ENCODE peak calls at places on chromosomes 6 and 20, in four cellular contexts. V, E, Y and O are unnamed samples.

GRCh38 chr20:5073154-5074049 is 46.4 kb downstream of the PCNA start:
- DNase-seq in V (peak), E (peak), Y (no peak), O (peak)

GRCh38 chr6:158047120-158047518 is 65.5 kb downstream of the SYNJ2 start:
- DNase-seq in V (no peak), E (no peak), Y (no peak), O (no peak)

GRCh38 chr6:160356074-160356754 is 8.0 kb downstream of the SLC22A3 start:
- DNase-seq in V (no peak), E (no peak), Y (no peak), O (no peak)

GRCh38 chr20:58312836-58313235 is 3.3 kb downstream of the RAB22A start:
- DNase-seq in V (no peak), E (no peak), Y (no peak), O (no peak)

GRCh38 chr6:38871745-38872568 is 156.8 kb downstream of the DNAH8 start:
- DNase-seq in V (peak), E (peak), Y (peak), O (peak)

GRCh38 chr6:106540907-106541306 is 88.4 kb downstream of the RTN4IP1 start:
- DNase-seq in V (no peak), E (no peak), Y (no peak), O (no peak)

GRCh38 chr6:128111096-128111495 is 210.2 kb upstream of the THEMIS start:
- DNase-seq in V (no peak), E (no peak), Y (no peak), O (no peak)

GRCh38 chr6:106359989-106360409 is 518 bp upstream of the CRYBG1 start:
- DNase-seq in V (no peak), E (no peak), Y (no peak), O (no peak)

GRCh38 chr6:134534708-134535149 is 216.8 kb upstream of the SGK1 start:
- DNase-seq in V (no peak), E (no peak), Y (no peak), O (peak)

GRCh38 chr20:46063652-46064054 is 26.1 kb downstream of the NCOA5 start:
- DNase-seq in V (no peak), E (no peak), Y (no peak), O (no peak)

GRCh38 chr6:168778201-168778600 is 337.2 kb downstream of the SMOC2 start:
- DNase-seq in V (no peak), E (no peak), Y (no peak), O (no peak)

GRCh38 chr6:44257007-44257752 is at the start of gene SLC35B2:
- DNase-seq in V (peak), E (peak), Y (peak), O (peak)

GRCh38 chr6:169935348-169935718 is 183.9 kb downstream of the ERMARD start:
- DNase-seq in V (no peak), E (no peak), Y (no peak), O (peak)

GRCh38 chr6:7974932-7975763 is 64.6 kb upstream of the TXNDC5 start:
- DNase-seq in V (peak), E (no peak), Y (no peak), O (peak)

GRCh38 chr6:39476151-39476550 is 153.6 kb upstream of the KCNK16 start:
- DNase-seq in V (no peak), E (no peak), Y (no peak), O (no peak)

GRCh38 chr6:34536251-34536958 is 19.7 kb downstream of the SPDEF start:
- DNase-seq in V (no peak), E (no peak), Y (no peak), O (no peak)

GRCh38 chr6:45569210-45569945 is 191.6 kb upstream of the SUPT3H start:
- DNase-seq in V (no peak), E (no peak), Y (no peak), O (no peak)

GRCh38 chr6:30748301-30748769 is 4.0 kb upstream of the IER3 start:
- DNase-seq in V (no peak), E (no peak), Y (no peak), O (peak)

GRCh38 chr6:34491091-34491430 is 25.2 kb downstream of the PACSIN1 start:
- DNase-seq in V (no peak), E (no peak), Y (no peak), O (no peak)

GRCh38 chr6:87078983-87079616 is 15.8 kb downstream of the CGA start:
- DNase-seq in V (peak), E (peak), Y (peak), O (peak)

GRCh38 chr20:6533828-6534388 is 233.6 kb upstream of the BMP2 start:
- DNase-seq in V (no peak), E (no peak), Y (no peak), O (no peak)

GRCh38 chr20:34222208-34222607 is 19.0 kb upstream of the ASIP start:
- DNase-seq in V (no peak), E (no peak), Y (no peak), O (no peak)

GRCh38 chr6:89834884-89835792 is 5.5 kb downstream of the CASP8AP2 start:
- DNase-seq in V (no peak), E (no peak), Y (no peak), O (no peak)

GRCh38 chr6:15026832-15027231 is 219.0 kb upstream of the JARID2 start:
- DNase-seq in V (peak), E (no peak), Y (peak), O (peak)

GRCh38 chr6:9502991-9503761 is 911.7 kb downstream of the TFAP2A start:
- DNase-seq in V (no peak), E (no peak), Y (no peak), O (peak)

GRCh38 chr6:68167604-68168003 is 467.5 kb upstream of the ADGRB3 start:
- DNase-seq in V (no peak), E (no peak), Y (no peak), O (no peak)

GRCh38 chr20:37816003-37816402 is 86.9 kb upstream of the VSTM2L start:
- DNase-seq in V (no peak), E (no peak), Y (no peak), O (no peak)

GRCh38 chr20:8326196-8326595 is 194.1 kb downstream of the PLCB1 start:
- DNase-seq in V (no peak), E (no peak), Y (no peak), O (no peak)